ENCODE peak calls at places on chromosomes 1 and 21, in five cellular contexts. C, V, E, H and B are unnamed samples.

GRCh38 chr1:61170328-61171238 is 88.2 kb downstream of the NFIA start:
- DNase-seq in C (peak), V (no peak), E (no peak), H (no peak), B (no peak)

GRCh38 chr1:10916991-10917390 is 95.5 kb upstream of the TARDBP start:
- DNase-seq in C (no peak), V (no peak), E (no peak), H (no peak), B (peak)

GRCh38 chr1:68495968-68496679 is 758 bp downstream of the DEPDC1 start:
- DNase-seq in C (no peak), V (no peak), E (no peak), H (no peak), B (no peak)

GRCh38 chr1:229378586-229379442 is 36.0 kb upstream of the CCSAP start:
- DNase-seq in C (no peak), V (no peak), E (no peak), H (no peak), B (no peak)

GRCh38 chr1:56199060-56199459 is 380.3 kb downstream of the PLPP3 start:
- DNase-seq in C (no peak), V (no peak), E (no peak), H (no peak), B (no peak)

GRCh38 chr1:207172321-207172720 is 68.3 kb downstream of the C4BPA start:
- DNase-seq in C (no peak), V (no peak), E (no peak), H (no peak), B (no peak)

GRCh38 chr1:39574646-39575045 is 1.9 kb downstream of the PABPC4 start:
- DNase-seq in C (peak), V (no peak), E (peak), H (peak), B (no peak)

GRCh38 chr1:68624233-68624632 is 127.4 kb upstream of the DEPDC1 start:
- DNase-seq in C (peak), V (no peak), E (no peak), H (no peak), B (no peak)

GRCh38 chr1:94012686-94013330 is 103.6 kb upstream of the GCLM start:
- DNase-seq in C (peak), V (no peak), E (no peak), H (no peak), B (no peak)

GRCh38 chr1:201348211-201348566 is 29.3 kb downstream of the TNNT2 start:
- DNase-seq in C (peak), V (no peak), E (peak), H (peak), B (peak)

GRCh38 chr1:175338447-175339135 is 146.0 kb upstream of the KIAA0040 start:
- DNase-seq in C (no peak), V (no peak), E (peak), H (no peak), B (no peak)

GRCh38 chr1:18535391-18536210 is 54.9 kb downstream of the KLHDC7A start:
- DNase-seq in C (no peak), V (no peak), E (peak), H (peak), B (peak)

GRCh38 chr1:100941580-100942216 is 45.8 kb downstream of the SLC30A7 start:
- DNase-seq in C (no peak), V (no peak), E (no peak), H (no peak), B (no peak)

GRCh38 chr1:14693996-14694395 is 95.5 kb downstream of the KAZN start:
- DNase-seq in C (no peak), V (no peak), E (no peak), H (no peak), B (no peak)

GRCh38 chr1:224175615-224176014 is 7.4 kb upstream of the DEGS1 start:
- DNase-seq in C (peak), V (peak), E (no peak), H (no peak), B (no peak)

GRCh38 chr1:205928256-205928655 is 15.0 kb downstream of the SLC26A9 start:
- DNase-seq in C (no peak), V (no peak), E (no peak), H (no peak), B (no peak)

GRCh38 chr1:33306561-33307493 is 14.1 kb downstream of the A3GALT2 start:
- DNase-seq in C (no peak), V (peak), E (peak), H (no peak), B (no peak)

GRCh38 chr1:58047265-58047858 is 499.2 kb downstream of the OMA1 start:
- DNase-seq in C (no peak), V (no peak), E (no peak), H (no peak), B (peak)

GRCh38 chr1:246308533-246309075 is 198.5 kb downstream of the SMYD3 start:
- DNase-seq in C (no peak), V (no peak), E (no peak), H (no peak), B (no peak)

GRCh38 chr1:111909010-111909409 is 80.5 kb downstream of the KCND3 start:
- DNase-seq in C (no peak), V (no peak), E (no peak), H (no peak), B (no peak)

GRCh38 chr1:226957714-226958113 is 17.6 kb downstream of the COQ8A start:
- DNase-seq in C (no peak), V (no peak), E (no peak), H (no peak), B (no peak)

GRCh38 chr1:206012086-206012859 is 9.1 kb upstream of the RAB7B start:
- DNase-seq in C (no peak), V (no peak), E (peak), H (peak), B (peak)

GRCh38 chr1:110337704-110338199 is 1.4 kb upstream of the RBM15 start:
- DNase-seq in C (no peak), V (peak), E (peak), H (peak), B (peak)

GRCh38 chr1:226712779-226713420 is 26.2 kb downstream of the ITPKB start:
- DNase-seq in C (no peak), V (no peak), E (no peak), H (no peak), B (no peak)

GRCh38 chr1:67683736-67684525 is 1.1 kb upstream of the GADD45A start:
- DNase-seq in C (peak), V (peak), E (no peak), H (no peak), B (no peak)

GRCh38 chr1:19771350-19771749 is 28.4 kb downstream of the TMCO4 start:
- DNase-seq in C (no peak), V (no peak), E (no peak), H (no peak), B (no peak)

DNA sequence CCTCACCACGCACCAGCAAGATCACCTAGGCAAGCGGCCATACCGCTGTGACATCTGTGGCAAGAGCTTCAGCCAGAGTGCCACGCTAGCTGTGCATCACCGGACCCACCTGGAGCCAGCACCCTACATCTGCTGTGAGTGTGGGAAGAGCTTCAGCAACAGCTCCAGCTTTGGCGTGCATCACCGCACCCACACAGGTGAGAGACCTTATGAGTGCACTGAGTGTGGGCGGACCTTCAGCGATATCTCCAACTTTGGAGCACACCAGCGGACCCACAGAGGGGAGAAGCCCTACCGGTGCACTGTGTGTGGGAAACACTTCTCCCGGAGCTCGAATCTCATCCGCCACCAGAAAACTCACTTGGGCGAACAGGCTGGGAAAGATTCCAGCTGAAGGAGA is 5.0 kb downstream of the ZNF691 start:
- DNase-seq in C (no peak), V (no peak), E (no peak), H (no peak), B (no peak)
- H3K27ac ChIP-seq in C (no peak), V (no peak), E (no peak), H (no peak), B (no peak)

GRCh38 chr1:3425486-3426215 is 28.8 kb upstream of the ARHGEF16 start:
- DNase-seq in C (no peak), V (no peak), E (no peak), H (no peak), B (no peak)
- TF ChIP-seq POLR2A in C (no peak), V (no peak), E (no peak), H (no peak), B (no peak)

DNA sequence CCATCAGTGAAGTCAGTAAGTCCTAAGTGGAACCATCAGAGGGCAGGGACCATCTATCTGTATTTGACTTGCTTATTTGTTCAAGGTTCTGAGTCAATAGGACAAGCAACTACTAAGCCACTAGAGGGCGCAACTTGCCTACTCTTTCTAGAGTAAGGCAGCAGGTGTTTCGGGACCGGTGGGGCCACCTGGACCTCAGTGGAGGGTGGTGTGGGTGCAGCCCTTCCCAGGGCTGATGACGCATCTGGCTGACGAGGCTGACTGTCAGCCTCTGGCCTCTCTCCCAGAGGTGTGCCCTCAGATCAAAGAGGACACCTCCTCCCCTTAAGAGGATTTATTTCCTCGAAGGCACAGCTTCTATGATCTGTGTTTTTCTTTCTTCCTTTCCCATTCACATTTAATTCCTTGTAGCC is 6.6 kb downstream of the CBR3 start:
- DNase-seq in C (peak), V (peak), E (peak), H (peak), B (peak)
- H3K27ac ChIP-seq in C (no peak), V (no peak), E (peak), H (peak), B (no peak)

GRCh38 chr1:22592919-22593790 is 29.9 kb downstream of the EPHA8 start:
- DNase-seq in C (no peak), V (no peak), E (no peak), H (no peak), B (no peak)
- TF ChIP-seq POLR2A in C (no peak), V (no peak), E (no peak), H (no peak), B (no peak)